ENCODE peak calls at places on chromosomes 3 and 15, in ten cellular contexts. W is substantia nigra; P is colonic mucosa; C is LoVo; G is fibroblast of the aortic adventitia; V is hippocampal formation; A is COR-L47; Q is CD8-positive, alpha-beta T cell; S is GM12865; B is stimulated activated CD4-positive, alpha-beta T cell treated with anti-CD3 and anti-CD28 coated beads, Interleukin-15, amount 100 ng/mL, for 24 hours. H is an unnamed sample.
A peak's percentile ranks its signal among the peaks of the same experiment; 100 is the strongest.

GRCh38 chr15:81940467-81941451 is 105.1 kb downstream of the MEX3B start:
- DNase-seq in V (no peak), Q (no peak), W (no peak), B (no peak), G (peak; percentile 25), S (no peak), A (no peak), P (no peak), C (no peak), H (no peak)

GRCh38 chr3:45881031-45882022 is 5.0 kb upstream of the CCR9 start:
- DNase-seq in A (no peak), S (peak; percentile 78), B (peak; percentile 36), W (no peak), Q (peak; percentile 64), C (no peak), P (no peak), G (peak; percentile 14), V (no peak), H (no peak)

GRCh38 chr3:4814302-4814903 is 164.8 kb upstream of the BHLHE40 start:
- DNase-seq in W (no peak), A (no peak), B (no peak), G (no peak), V (no peak), P (no peak), Q (no peak), S (no peak), C (no peak), H (no peak)

GRCh38 chr3:17047162-17047561 is 162.4 kb downstream of the PLCL2 start:
- DNase-seq in Q (no peak), C (no peak), G (no peak), V (no peak), P (no peak), B (no peak), S (peak; percentile 57), W (no peak), A (no peak), H (no peak)

GRCh38 chr3:23435318-23435717 is 232.2 kb downstream of the UBE2E2 start:
- DNase-seq in G (no peak), W (no peak), S (no peak), A (no peak), V (no peak), Q (no peak), B (no peak), C (no peak), P (no peak), H (no peak)

GRCh38 chr15:69126054-69126469 is 34.4 kb upstream of the GLCE start:
- DNase-seq in B (no peak), V (no peak), P (peak; percentile 35), G (peak; percentile 30), S (no peak), Q (no peak), W (no peak), C (peak; percentile 15), A (no peak), H (no peak)

GRCh38 chr3:171374661-171375285 is 85.4 kb downstream of the TNIK start:
- DNase-seq in W (no peak), A (no peak), P (no peak), B (no peak), S (no peak), G (peak; percentile 98), V (no peak), C (peak; percentile 30), Q (no peak), H (no peak)

GRCh38 chr3:115245899-115246298 is 98.8 kb upstream of the ZBTB20 start:
- DNase-seq in B (no peak), C (no peak), P (no peak), Q (no peak), G (peak; percentile 46), V (no peak), W (no peak), S (no peak), A (no peak), H (no peak)

GRCh38 chr15:97652041-97652440 is 308.5 kb upstream of the ARRDC4 start:
- DNase-seq in V (no peak), W (no peak), G (no peak), A (peak; percentile 31), C (no peak), B (no peak), Q (no peak), S (no peak), P (no peak), H (peak; percentile 28)

GRCh38 chr15:81536296-81536695 is 162.3 kb upstream of the TMC3 start:
- DNase-seq in Q (no peak), S (no peak), P (no peak), G (no peak), A (no peak), B (no peak), V (no peak), C (no peak), W (no peak), H (no peak)

GRCh38 chr3:97579365-97579764 is 185.2 kb upstream of the ARL6 start:
- DNase-seq in A (peak; percentile 61), P (no peak), Q (no peak), C (no peak), S (peak; percentile 1), W (no peak), B (no peak), V (no peak), G (no peak), H (no peak)

GRCh38 chr3:72180405-72180804 is 395.5 kb upstream of the PROK2 start:
- DNase-seq in V (no peak), Q (no peak), S (no peak), A (no peak), C (no peak), G (no peak), B (no peak), P (no peak), W (no peak), H (no peak)

GRCh38 chr15:85727068-85727467 is 67.7 kb downstream of the KLHL25 start:
- DNase-seq in Q (no peak), G (peak; percentile 52), S (no peak), P (peak; percentile 49), V (no peak), C (no peak), A (no peak), W (no peak), B (no peak), H (no peak)

GRCh38 chr15:66403323-66403722 is 16.6 kb downstream of the MAP2K1 start:
- DNase-seq in P (no peak), S (peak; percentile 36), G (no peak), B (no peak), A (no peak), W (no peak), V (no peak), Q (no peak), C (no peak), H (no peak)

GRCh38 chr3:19662516-19662915 is 271.5 kb downstream of the EFHB start:
- DNase-seq in G (no peak), W (no peak), A (no peak), Q (no peak), P (no peak), V (no peak), B (no peak), C (no peak), S (no peak), H (no peak)

GRCh38 chr3:72738752-72739520 is 109.3 kb downstream of the SHQ1 start:
- DNase-seq in Q (peak; percentile 85), S (peak; percentile 45), C (peak; percentile 33), W (peak; percentile 29), A (no peak), P (peak; percentile 76), V (no peak), B (peak; percentile 77), G (no peak), H (no peak)

GRCh38 chr15:39244776-39245175 is 336.1 kb upstream of the THBS1 start:
- DNase-seq in S (no peak), A (no peak), P (no peak), C (no peak), B (no peak), W (no peak), G (no peak), V (no peak), Q (no peak), H (no peak)

GRCh38 chr15:70113304-70113700 is 15.6 kb upstream of the TLE3 start:
- DNase-seq in B (no peak), S (peak; percentile 54), C (no peak), V (no peak), W (no peak), A (no peak), G (no peak), Q (no peak), P (no peak), H (no peak)

GRCh38 chr3:10365791-10366190 is 44.9 kb upstream of the SEC13 start:
- DNase-seq in V (no peak), C (no peak), Q (no peak), P (no peak), G (peak; percentile 63), A (no peak), S (no peak), W (no peak), B (peak; percentile 21), H (no peak)

GRCh38 chr15:39642011-39642640 is 61.2 kb downstream of the THBS1 start:
- DNase-seq in A (no peak), V (no peak), W (no peak), G (peak; percentile 79), C (no peak), B (no peak), Q (no peak), P (no peak), S (no peak), H (no peak)

GRCh38 chr3:31448035-31448881 is 84.5 kb upstream of the STT3B start:
- DNase-seq in A (peak; percentile 1), S (peak; percentile 83), G (peak; percentile 11), P (peak; percentile 42), C (no peak), Q (no peak), V (no peak), B (peak; percentile 37), W (no peak), H (no peak)

GRCh38 chr15:73935547-73935946 is 9.3 kb downstream of the LOXL1 start:
- DNase-seq in C (no peak), P (no peak), S (no peak), B (no peak), Q (no peak), G (no peak), W (no peak), A (no peak), V (no peak), H (no peak)

GRCh38 chr15:68695061-68695595 is 116.3 kb downstream of the CORO2B start:
- DNase-seq in A (no peak), V (no peak), P (no peak), B (no peak), C (no peak), W (no peak), S (no peak), G (no peak), Q (no peak), H (no peak)

GRCh38 chr3:140007946-140008692 is 73.1 kb downstream of the CLSTN2 start:
- DNase-seq in C (no peak), G (no peak), Q (no peak), W (no peak), V (no peak), A (peak; percentile 32), S (no peak), B (no peak), P (no peak), H (no peak)

GRCh38 chr3:107826727-107827126 is 264.1 kb downstream of the CD47 start:
- DNase-seq in Q (no peak), S (no peak), P (no peak), B (no peak), G (no peak), A (no peak), V (no peak), C (no peak), W (no peak), H (no peak)

GRCh38 chr15:90876512-90877170 is 7.7 kb upstream of the FES start:
- DNase-seq in P (no peak), V (no peak), C (no peak), Q (no peak), G (no peak), B (no peak), S (no peak), W (no peak), A (no peak), H (no peak)

GRCh38 chr3:5616873-5617272 is 429.4 kb downstream of the EDEM1 start:
- DNase-seq in C (no peak), B (no peak), S (peak; percentile 33), V (no peak), Q (no peak), P (no peak), W (no peak), A (no peak), G (no peak), H (no peak)

GRCh38 chr3:157201648-157202278 is 41.8 kb upstream of the CCNL1 start:
- DNase-seq in C (peak; percentile 46), S (peak; percentile 42), A (peak; percentile 76), P (no peak), G (peak; percentile 76), V (peak; percentile 57), Q (no peak), B (no peak), W (no peak), H (no peak)